ENCODE peak calls at places on chromosomes 2 and 18, in four cellular contexts. N is K562, P is GM12878, H is A549. A is an unnamed sample.

GRCh38 chr18:43396266-43396665 is 119.0 kb upstream of the SYT4 start:
- DNase-seq in N (no peak), P (no peak), H (no peak), A (no peak)

GRCh38 chr18:59049726-59050660 is 89.7 kb upstream of the SEC11C start:
- DNase-seq in N (no peak), P (no peak), H (no peak), A (no peak)

GRCh38 chr2:112821682-112822081 is 14.9 kb downstream of the IL1B start:
- DNase-seq in N (no peak), P (no peak), H (no peak), A (no peak)

GRCh38 chr18:3485153-3486149 is 35.5 kb downstream of the TGIF1 start:
- DNase-seq in N (no peak), P (no peak), H (no peak), A (no peak)

GRCh38 chr2:152298754-152299153 is 36.2 kb upstream of the FMNL2 start:
- DNase-seq in N (peak), P (no peak), H (no peak), A (no peak)

GRCh38 chr2:121830809-121831208 is 75.4 kb downstream of the TSN start:
- DNase-seq in N (no peak), P (no peak), H (no peak), A (peak)

GRCh38 chr2:88099798-88100488 is 27.9 kb downstream of the FABP1 start:
- DNase-seq in N (peak), P (no peak), H (peak), A (no peak)

GRCh38 chr2:209808521-209808920 is 36.9 kb downstream of the UNC80 start:
- DNase-seq in N (peak), P (no peak), H (no peak), A (no peak)

GRCh38 chr2:206983156-206983875 is 44.0 kb downstream of the CPO start:
- DNase-seq in N (no peak), P (no peak), H (no peak), A (no peak)

GRCh38 chr2:3238951-3239841 is 138.4 kb downstream of the EIPR1 start:
- DNase-seq in N (no peak), P (no peak), H (no peak), A (no peak)

GRCh38 chr2:5722236-5722635 is 30.1 kb downstream of the SOX11 start:
- DNase-seq in N (no peak), P (no peak), H (no peak), A (no peak)

GRCh38 chr2:128008089-128008672 is 19.7 kb downstream of the SAP130 start:
- DNase-seq in N (no peak), P (no peak), H (no peak), A (no peak)

GRCh38 chr2:137380610-137381009 is 583.7 kb upstream of the HNMT start:
- DNase-seq in N (no peak), P (no peak), H (no peak), A (no peak)

GRCh38 chr18:11494093-11494492 is 115.3 kb upstream of the SLC35G4 start:
- DNase-seq in N (no peak), P (no peak), H (no peak), A (peak)

GRCh38 chr2:235011929-235012631 is 60.3 kb downstream of the SH3BP4 start:
- DNase-seq in N (no peak), P (no peak), H (no peak), A (no peak)

GRCh38 chr18:354003-354402 is 86.2 kb upstream of the THOC1 start:
- DNase-seq in N (no peak), P (no peak), H (no peak), A (no peak)

GRCh38 chr2:37026050-37026449 is 58.1 kb downstream of the HEATR5B start:
- DNase-seq in N (peak), P (no peak), H (no peak), A (peak)

GRCh38 chr2:7812231-7812995 is 869.4 kb upstream of the ID2 start:
- DNase-seq in N (no peak), P (no peak), H (no peak), A (no peak)

GRCh38 chr2:239146741-239147181 is 254.1 kb downstream of the HDAC4 start:
- DNase-seq in N (no peak), P (no peak), H (no peak), A (no peak)

GRCh38 chr2:223925106-223925505 is 20.0 kb downstream of the WDFY1 start:
- DNase-seq in N (no peak), P (no peak), H (no peak), A (no peak)

GRCh38 chr2:109059474-109060165 is 69.4 kb upstream of the SH3RF3 start:
- DNase-seq in N (no peak), P (no peak), H (no peak), A (no peak)

GRCh38 chr2:128661289-128661688 is 342.6 kb upstream of the HS6ST1 start:
- DNase-seq in N (no peak), P (no peak), H (no peak), A (no peak)

GRCh38 chr18:50749945-50750344 is 69.9 kb downstream of the MRO start:
- DNase-seq in N (no peak), P (no peak), H (no peak), A (no peak)

GRCh38 chr2:48906640-48907039 is 151.1 kb upstream of the LHCGR start:
- DNase-seq in N (no peak), P (no peak), H (no peak), A (no peak)

GRCh38 chr18:40046596-40046995 is 1908.4 kb upstream of the PIK3C3 start:
- DNase-seq in N (no peak), P (no peak), H (no peak), A (no peak)

GRCh38 chr2:1744446-1745170 is at the start of gene PXDN:
- DNase-seq in N (no peak), P (no peak), H (no peak), A (no peak)

GRCh38 chr2:150465703-150466569 is 21.5 kb downstream of the RND3 start:
- DNase-seq in N (no peak), P (no peak), H (no peak), A (no peak)

GRCh38 chr18:48928787-48929186 is 22.0 kb downstream of the SMAD7 start:
- DNase-seq in N (no peak), P (peak), H (no peak), A (peak)

GRCh38 chr2:21041943-21042707 is 1.7 kb downstream of the APOB start:
- DNase-seq in N (no peak), P (no peak), H (no peak), A (peak)

GRCh38 chr2:241702155-241702404 is 241 bp downstream of the ING5 start:
- DNase-seq in N (no peak), P (peak), H (peak), A (no peak)

GRCh38 chr2:74417763-74418162 is 3.7 kb downstream of the C2orf81 start:
- DNase-seq in N (no peak), P (no peak), H (no peak), A (no peak)

GRCh38 chr18:26771524-26771923 is 94.0 kb downstream of the AQP4 start:
- DNase-seq in N (no peak), P (no peak), H (no peak), A (peak)

GRCh38 chr2:44833123-44834069 is 108.1 kb upstream of the SIX3 start:
- DNase-seq in N (no peak), P (peak), H (no peak), A (no peak)

GRCh38 chr2:152520759-152521158 is 185.8 kb downstream of the FMNL2 start:
- DNase-seq in N (no peak), P (no peak), H (no peak), A (no peak)

GRCh38 chr2:187477041-187477440 is 29.0 kb upstream of the CALCRL start:
- DNase-seq in N (no peak), P (no peak), H (no peak), A (no peak)

GRCh38 chr18:24987271-24987932 is 364.6 kb downstream of the ZNF521 start:
- DNase-seq in N (no peak), P (no peak), H (no peak), A (no peak)
- TF ChIP-seq CHD4 in N (no peak), P (no peak), H (no peak), A (no peak)

GRCh38 chr18:32469190-32469611 is 1.5 kb downstream of the GAREM1 start:
- DNase-seq in N (peak), P (no peak), H (peak), A (peak)
- TF ChIP-seq CTCF in N (no peak), P (no peak), H (no peak), A (peak)

GRCh38 chr2:129794116-129794515 is 185.3 kb upstream of the RAB6C start:
- DNase-seq in N (no peak), P (no peak), H (no peak), A (no peak)
- TF ChIP-seq CHD4 in N (no peak), P (no peak), H (no peak), A (no peak)

GRCh38 chr2:232319117-232320037 is 59.2 kb upstream of the ALPP start:
- DNase-seq in N (no peak), P (no peak), H (no peak), A (no peak)

GRCh38 chr2:232318175-232318855 is 60.2 kb upstream of the ALPP start:
- DNase-seq in N (no peak), P (no peak), H (no peak), A (no peak)

GRCh38 chr2:232315923-232316299 is 62.6 kb upstream of the ALPP start:
- DNase-seq in N (no peak), P (no peak), H (no peak), A (no peak)

GRCh38 chr2:232316382-232317190 is 62.0 kb upstream of the ALPP start:
- DNase-seq in N (no peak), P (no peak), H (no peak), A (no peak)

GRCh38 chr2:232315049-232315922 is 63.3 kb upstream of the ALPP start:
- DNase-seq in N (no peak), P (peak), H (no peak), A (no peak)
- TF ChIP-seq CTCF in N (no peak), P (peak), H (no peak), A (no peak)

DNA sequence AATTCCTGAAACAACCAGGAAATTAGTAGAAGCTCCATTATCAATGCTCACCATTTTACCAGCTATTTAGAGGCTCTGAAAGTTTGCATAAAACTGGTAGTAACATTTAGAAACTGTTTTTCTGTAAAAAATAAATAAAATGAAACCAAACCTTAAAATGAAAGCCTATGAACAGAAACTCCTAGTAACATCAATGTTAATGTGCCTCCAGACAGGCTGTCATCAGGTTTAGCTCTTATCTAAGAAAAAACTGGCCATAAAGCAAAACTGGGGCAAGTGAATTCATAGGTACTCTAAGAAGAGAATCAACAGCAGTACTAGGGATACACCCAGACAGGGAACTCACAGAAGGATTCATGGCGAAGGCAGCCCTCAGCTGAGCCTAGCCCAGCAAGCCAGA is 8.0 kb downstream of the E2F6 start:
- DNase-seq in N (no peak), P (no peak), H (no peak), A (no peak)
- TF ChIP-seq CHD4 in N (no peak), P (no peak), H (no peak), A (no peak)

GRCh38 chr2:218902427-218902826 is 21.8 kb downstream of the WNT10A start:
- DNase-seq in N (no peak), P (no peak), H (no peak), A (no peak)
- TF ChIP-seq CTCF in N (no peak), P (no peak), H (no peak), A (no peak)

DNA sequence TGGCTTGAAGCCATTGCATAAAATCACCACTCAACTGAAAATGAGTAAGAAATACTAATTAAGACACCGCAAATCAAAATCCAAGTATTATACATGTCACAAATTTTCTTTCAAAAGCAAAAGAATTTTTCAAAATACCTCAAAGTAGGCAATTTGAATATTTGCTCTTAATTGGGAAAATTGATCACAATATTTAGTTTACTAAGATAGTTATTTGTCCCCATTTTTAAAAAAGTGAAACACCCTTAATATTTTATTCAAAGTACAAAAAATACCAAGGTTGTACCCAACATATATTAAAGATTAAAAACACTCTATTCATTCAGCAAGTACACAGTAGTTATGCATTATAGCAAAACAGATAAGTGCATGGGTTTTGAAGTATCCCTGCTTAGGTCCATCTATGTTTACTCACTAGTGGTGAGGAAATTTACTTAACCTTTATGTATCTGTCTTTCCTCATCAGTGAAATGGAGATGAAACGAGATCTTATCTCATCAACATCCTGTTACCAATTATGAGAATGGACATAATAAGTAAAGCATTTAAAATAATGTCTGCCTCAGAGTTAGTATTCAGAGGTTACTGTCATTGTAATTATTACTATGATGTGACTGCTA is 35.1 kb downstream of the VPS54 start:
- DNase-seq in N (no peak), P (no peak), H (no peak), A (peak)
- TF ChIP-seq CHD4 in N (no peak), P (no peak), H (no peak), A (no peak)

A was measured in HepG2.